ENCODE peak calls at places on chromosome 22, in ten cellular contexts. V, E, Z, W, O, S, K, T, Q and P are unnamed samples.

GRCh38 chr22:37052386-37053309 is 1.1 kb downstream of the KCTD17 start:
- DNase-seq in V (no peak), E (no peak), Z (no peak), W (no peak), O (no peak), S (no peak), K (no peak), T (no peak), Q (no peak), P (no peak)

GRCh38 chr22:18056161-18056666 is 21.6 kb upstream of the PEX26 start:
- DNase-seq in V (no peak), E (peak), Z (no peak), W (no peak), O (no peak), S (no peak), K (no peak), T (peak), Q (no peak), P (no peak)

GRCh38 chr22:39115570-39115969 is 18.5 kb downstream of the APOBEC3H start:
- DNase-seq in V (no peak), E (no peak), Z (no peak), W (no peak), O (no peak), S (no peak), K (no peak), T (no peak), Q (no peak), P (no peak)

GRCh38 chr22:37109242-37109917 is at the start of gene TMPRSS6:
- DNase-seq in V (peak), E (no peak), Z (no peak), W (no peak), O (no peak), S (no peak), K (no peak), T (peak), Q (no peak), P (no peak)

GRCh38 chr22:17770180-17771077 is 3.8 kb downstream of the BID start:
- DNase-seq in V (no peak), E (no peak), Z (no peak), W (no peak), O (no peak), S (no peak), K (no peak), T (no peak), Q (no peak), P (no peak)

GRCh38 chr22:31752096-31752847 is 1.5 kb upstream of the DEPDC5 start:
- DNase-seq in V (no peak), E (no peak), Z (no peak), W (no peak), O (no peak), S (no peak), K (no peak), T (no peak), Q (no peak), P (no peak)

GRCh38 chr22:21105294-21105693 is 59.5 kb downstream of the LRRC74B start:
- DNase-seq in V (no peak), E (no peak), Z (no peak), W (no peak), O (no peak), S (no peak), K (no peak), T (no peak), Q (no peak), P (no peak)

GRCh38 chr22:28198692-28199091 is 279.6 kb upstream of the PITPNB start:
- DNase-seq in V (no peak), E (no peak), Z (no peak), W (no peak), O (no peak), S (no peak), K (no peak), T (no peak), Q (no peak), P (no peak)

GRCh38 chr22:49308300-49308699 is 519.4 kb downstream of the BRD1 start:
- DNase-seq in V (no peak), E (no peak), Z (peak), W (no peak), O (no peak), S (no peak), K (peak), T (no peak), Q (no peak), P (no peak)

GRCh38 chr22:39723463-39723862 is 152.9 kb downstream of the CACNA1I start:
- DNase-seq in V (no peak), E (no peak), Z (no peak), W (no peak), O (no peak), S (no peak), K (no peak), T (no peak), Q (no peak), P (no peak)

GRCh38 chr22:39446239-39446721 is 10.5 kb upstream of the MGAT3 start:
- DNase-seq in V (no peak), E (no peak), Z (no peak), W (no peak), O (no peak), S (peak), K (no peak), T (no peak), Q (no peak), P (no peak)

GRCh38 chr22:42001127-42001526 is 2.5 kb downstream of the WBP2NL start:
- DNase-seq in V (no peak), E (peak), Z (no peak), W (no peak), O (no peak), S (no peak), K (no peak), T (no peak), Q (no peak), P (no peak)

GRCh38 chr22:46766611-46767010 is 4.2 kb downstream of the TBC1D22A start:
- DNase-seq in V (no peak), E (no peak), Z (no peak), W (no peak), O (no peak), S (no peak), K (no peak), T (no peak), Q (no peak), P (no peak)

GRCh38 chr22:38026130-38027111 is 30.8 kb upstream of the PICK1 start:
- DNase-seq in V (no peak), E (no peak), Z (peak), W (no peak), O (no peak), S (no peak), K (no peak), T (no peak), Q (no peak), P (no peak)

GRCh38 chr22:35630387-35630793 is 13.3 kb upstream of the MB start:
- DNase-seq in V (no peak), E (peak), Z (no peak), W (no peak), O (no peak), S (no peak), K (no peak), T (no peak), Q (no peak), P (no peak)

GRCh38 chr22:36303874-36304273 is 50.9 kb downstream of the APOL1 start:
- DNase-seq in V (no peak), E (no peak), Z (no peak), W (no peak), O (no peak), S (no peak), K (no peak), T (no peak), Q (no peak), P (no peak)

GRCh38 chr22:37167981-37168647 is 18.4 kb upstream of the IL2RB start:
- DNase-seq in V (no peak), E (no peak), Z (no peak), W (no peak), O (no peak), S (no peak), K (no peak), T (no peak), Q (no peak), P (no peak)

GRCh38 chr22:37284126-37284806 is 2.0 kb downstream of the CYTH4 start:
- DNase-seq in V (no peak), E (no peak), Z (no peak), W (no peak), O (no peak), S (no peak), K (no peak), T (no peak), Q (no peak), P (no peak)

GRCh38 chr22:24953294-24954113 is 988 bp downstream of the KIAA1671 start:
- DNase-seq in V (no peak), E (no peak), Z (peak), W (no peak), O (no peak), S (no peak), K (no peak), T (no peak), Q (no peak), P (no peak)

GRCh38 chr22:46577361-46578249 is 40.2 kb upstream of the CELSR1 start:
- DNase-seq in V (no peak), E (no peak), Z (no peak), W (no peak), O (no peak), S (no peak), K (no peak), T (no peak), Q (no peak), P (no peak)

GRCh38 chr22:28299760-28300159 is 379.9 kb downstream of the TTC28 start:
- DNase-seq in V (no peak), E (no peak), Z (no peak), W (no peak), O (no peak), S (no peak), K (no peak), T (no peak), Q (no peak), P (no peak)

GRCh38 chr22:46634011-46634699 is 14.0 kb downstream of the GRAMD4 start:
- DNase-seq in V (no peak), E (no peak), Z (no peak), W (no peak), O (no peak), S (no peak), K (no peak), T (no peak), Q (no peak), P (no peak)

GRCh38 chr22:21726650-21727049 is 8.9 kb downstream of the YPEL1 start:
- DNase-seq in V (no peak), E (peak), Z (peak), W (no peak), O (no peak), S (no peak), K (peak), T (peak), Q (no peak), P (no peak)

GRCh38 chr22:50696251-50696798 is 23.7 kb downstream of the SHANK3 start:
- DNase-seq in V (no peak), E (no peak), Z (peak), W (no peak), O (no peak), S (no peak), K (no peak), T (no peak), Q (no peak), P (no peak)

GRCh38 chr22:23259916-23260644 is 79.8 kb downstream of the BCR start:
- DNase-seq in V (no peak), E (no peak), Z (no peak), W (no peak), O (no peak), S (no peak), K (no peak), T (no peak), Q (no peak), P (no peak)

GRCh38 chr22:28207281-28208030 is 288.4 kb upstream of the PITPNB start:
- DNase-seq in V (no peak), E (peak), Z (no peak), W (no peak), O (no peak), S (no peak), K (no peak), T (no peak), Q (no peak), P (no peak)